ENCODE peak calls at places on chromosomes 4 and X, in five cellular contexts. M, Q, F, V and G are unnamed samples. For H4K20me1, the result is how much of the 10 kb centered on the place peaks cover.

GRCh38 chr4:8761824-8762205 is 109.8 kb downstream of the HMX1 start:
- DNase-seq in F (no peak), M (no peak), Q (no peak), V (no peak), G (no peak)

GRCh38 chr4:54840992-54841768 is 183.4 kb downstream of the KIT start:
- DNase-seq in M (peak), Q (no peak), V (no peak), F (no peak), G (no peak)

GRCh38 chrX:20361081-20361889 is 94.6 kb upstream of the RPS6KA3 start:
- DNase-seq in V (peak), M (no peak), Q (no peak), F (no peak), G (no peak)

GRCh38 chrX:33210156-33210555 is 1.2 kb downstream of the DMD start:
- DNase-seq in V (no peak), F (no peak), Q (no peak), M (no peak), G (no peak)

GRCh38 chr4:105126311-105127153 is 20.1 kb upstream of the TET2 start:
- DNase-seq in Q (peak), F (no peak), M (no peak), V (no peak), G (no peak)

GRCh38 chr4:53748328-53748772 is 157.1 kb upstream of the LNX1 start:
- DNase-seq in V (no peak), F (no peak), Q (no peak), M (no peak), G (no peak)

GRCh38 chr4:99378876-99379275 is 26.3 kb upstream of the ADH1C start:
- DNase-seq in Q (no peak), F (no peak), V (no peak), M (no peak), G (no peak)

GRCh38 chr4:169270810-169271691 is at the start of gene SH3RF1:
- DNase-seq in M (peak), Q (peak), V (peak), F (no peak), G (no peak)

GRCh38 chrX:19544693-19545305 is 29.5 kb upstream of the MAP3K15 start:
- DNase-seq in F (no peak), M (peak), Q (peak), V (peak), G (peak)

GRCh38 chr4:167290684-167291083 is 56.4 kb upstream of the SPOCK3 start:
- DNase-seq in M (peak), F (no peak), Q (peak), V (no peak), G (peak)

GRCh38 chr4:110644008-110644407 is 21.1 kb upstream of the PITX2 start:
- DNase-seq in Q (no peak), V (peak), F (no peak), M (no peak), G (no peak)

GRCh38 chr4:99669084-99669483 is 11.5 kb upstream of the C4orf54 start:
- DNase-seq in Q (no peak), M (no peak), F (no peak), V (no peak), G (no peak)

GRCh38 chrX:133783273-133783672 is 202.1 kb downstream of the GPC3 start:
- DNase-seq in Q (no peak), M (no peak), F (no peak), V (no peak), G (no peak)

GRCh38 chr4:103948244-103949018 is 228.6 kb upstream of the TACR3 start:
- DNase-seq in Q (no peak), M (no peak), V (no peak), F (no peak), G (no peak)

GRCh38 chr4:156594619-156595018 is 377.0 kb downstream of the PDGFC start:
- DNase-seq in Q (no peak), V (no peak), M (no peak), F (no peak), G (no peak)

GRCh38 chr4:173591760-173592159 is 61.7 kb upstream of the HAND2 start:
- DNase-seq in Q (no peak), M (no peak), V (no peak), F (no peak), G (peak)

GRCh38 chr4:36172650-36173049 is 71.7 kb downstream of the ARAP2 start:
- DNase-seq in Q (no peak), V (no peak), M (no peak), F (no peak), G (no peak)

GRCh38 chr4:123453006-123453685 is 56.6 kb downstream of the SPRY1 start:
- DNase-seq in Q (no peak), F (no peak), V (no peak), M (no peak), G (no peak)

GRCh38 chr4:82044141-82044993 is 329.4 kb downstream of the HNRNPD start:
- DNase-seq in F (peak), M (peak), V (no peak), Q (no peak), G (no peak)

GRCh38 chr4:53586121-53586816 is 5.0 kb downstream of the LNX1 start:
- DNase-seq in F (no peak), V (no peak), M (no peak), Q (no peak), G (no peak)

GRCh38 chr4:147513051-147513450 is 32.2 kb downstream of the EDNRA start:
- DNase-seq in Q (no peak), F (no peak), V (no peak), M (no peak), G (no peak)

GRCh38 chr4:6826781-6827508 is 44.4 kb downstream of the KIAA0232 start:
- DNase-seq in M (peak), Q (no peak), F (no peak), V (no peak), G (no peak)

GRCh38 chr4:3183008-3183407 is 66.0 kb upstream of the MSANTD1 start:
- DNase-seq in Q (no peak), V (no peak), M (no peak), F (no peak), G (no peak)

GRCh38 chr4:3176625-3177229 is 72.2 kb upstream of the MSANTD1 start:
- DNase-seq in V (no peak), F (no peak), Q (no peak), M (no peak), G (no peak)

GRCh38 chr4:3178351-3178750 is 70.6 kb upstream of the MSANTD1 start:
- DNase-seq in M (no peak), Q (no peak), V (no peak), F (no peak), G (no peak)

GRCh38 chr4:3177905-3178304 is 71.1 kb upstream of the MSANTD1 start:
- DNase-seq in F (no peak), M (no peak), Q (no peak), V (no peak), G (no peak)

GRCh38 chr4:3179126-3179706 is 69.7 kb upstream of the MSANTD1 start:
- DNase-seq in M (no peak), F (no peak), Q (no peak), V (peak), G (no peak)
- TF ChIP-seq POLR2AphosphoS5 in M (no peak), F (no peak), Q (no peak), V (no peak), G (no peak)

GRCh38 chr4:153480704-153481103 is 14.5 kb downstream of the TMEM131L start:
- DNase-seq in M (no peak), F (no peak), V (no peak), Q (no peak), G (no peak)
- H4K20me1 ChIP-seq in M (under half), F (under half), V (under half), Q (under half), G (under half)

GRCh38 chr4:107823870-107824366 is 814 bp upstream of the SGMS2 start:
- DNase-seq in Q (no peak), F (peak), V (no peak), M (no peak), G (peak)
- TF ChIP-seq POLR2AphosphoS5 in Q (no peak), F (no peak), V (no peak), M (no peak), G (no peak)

GRCh38 chr4:75745192-75745591 is 20.8 kb downstream of the USO1 start:
- DNase-seq in Q (peak), M (no peak), V (peak), F (no peak), G (no peak)

GRCh38 chr4:75737398-75737797 is 13.0 kb downstream of the USO1 start:
- DNase-seq in V (no peak), F (no peak), Q (no peak), M (no peak), G (no peak)

GRCh38 chr4:75736862-75737261 is 12.5 kb downstream of the USO1 start:
- DNase-seq in M (no peak), F (no peak), V (no peak), Q (no peak), G (no peak)

GRCh38 chr4:75742451-75742850 is 18.1 kb downstream of the USO1 start:
- DNase-seq in M (no peak), V (no peak), F (no peak), Q (no peak), G (no peak)

DNA sequence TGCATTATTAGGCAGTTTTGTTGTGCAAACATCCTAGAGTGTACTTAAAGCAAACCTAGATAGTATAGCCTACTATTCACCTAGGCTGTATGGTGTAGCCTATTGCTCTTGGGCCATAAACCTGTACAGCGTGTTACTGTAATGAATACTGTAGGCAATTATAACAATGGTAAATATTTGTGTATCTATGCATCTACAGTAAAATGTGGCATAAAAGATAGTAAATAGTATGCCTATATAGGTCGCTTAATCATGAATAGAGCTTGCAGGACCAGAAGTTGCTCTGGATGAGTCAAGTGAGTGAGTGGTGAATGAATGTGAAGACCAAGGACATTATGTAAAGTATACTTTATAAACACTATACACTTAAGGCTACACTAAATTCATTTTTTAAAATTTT is 16.6 kb downstream of the USO1 start:
- DNase-seq in M (no peak), F (no peak), Q (no peak), V (no peak), G (no peak)
- H4K20me1 ChIP-seq in M (under half), F (under half), Q (under half), V (under half), G (under half)

DNA sequence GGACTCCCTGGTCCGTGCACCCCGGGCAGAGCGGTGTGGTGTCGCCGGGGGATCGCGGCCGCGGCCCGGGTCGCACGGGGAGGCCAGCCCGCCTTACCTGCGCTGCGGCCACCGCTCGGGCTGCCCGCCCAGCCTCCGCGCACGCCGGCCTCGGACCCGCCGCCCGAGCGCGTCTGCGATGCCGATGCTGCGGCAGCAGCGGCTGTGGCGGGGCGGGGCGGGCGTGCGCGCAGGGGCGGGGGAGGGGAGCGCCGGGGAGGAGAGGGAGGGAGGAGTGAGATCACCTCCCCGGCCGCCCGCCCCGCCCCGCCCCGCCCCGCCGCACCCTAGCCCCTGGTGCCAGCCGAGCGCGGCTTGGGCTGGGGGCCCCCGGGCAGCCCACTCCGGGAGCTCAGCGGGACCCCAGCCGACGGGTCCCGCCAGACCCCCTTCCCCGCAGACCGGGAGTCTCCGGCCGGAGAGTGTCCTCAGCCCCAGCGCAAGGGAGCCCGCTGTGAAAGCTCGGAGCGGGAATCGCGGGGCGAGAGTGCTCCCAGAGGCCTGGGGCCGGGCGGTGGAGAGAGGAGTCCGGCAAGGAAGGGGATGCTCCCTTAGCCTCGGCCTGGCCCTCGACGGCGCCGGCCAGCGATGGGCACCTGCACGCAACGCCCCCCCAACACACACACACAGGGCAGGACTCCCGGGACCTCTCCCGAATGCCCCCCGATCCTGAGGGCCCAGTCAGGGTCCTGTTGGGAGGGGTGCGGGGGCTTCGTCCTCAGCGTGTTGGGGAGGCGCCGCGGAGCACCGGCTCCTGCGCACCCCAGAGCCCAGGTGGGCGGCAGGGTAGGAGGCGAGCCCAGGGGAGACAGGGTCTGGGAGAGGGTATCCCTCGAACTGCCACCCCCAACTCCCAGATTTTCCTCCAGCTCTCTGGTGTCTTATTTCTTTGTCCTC is at the start of gene L1CAM:
- DNase-seq in Q (no peak), M (peak), F (no peak), V (no peak), G (no peak)
- TF ChIP-seq POLR2AphosphoS5 in Q (no peak), M (no peak), F (no peak), V (no peak), G (no peak)

GRCh38 chr4:57137261-57137660 is 27.1 kb upstream of the IGFBP7 start:
- DNase-seq in F (no peak), V (no peak), Q (peak), M (no peak), G (no peak)

GRCh38 chr4:57136281-57136680 is 26.1 kb upstream of the IGFBP7 start:
- DNase-seq in M (no peak), F (no peak), V (no peak), Q (peak), G (no peak)

DNA sequence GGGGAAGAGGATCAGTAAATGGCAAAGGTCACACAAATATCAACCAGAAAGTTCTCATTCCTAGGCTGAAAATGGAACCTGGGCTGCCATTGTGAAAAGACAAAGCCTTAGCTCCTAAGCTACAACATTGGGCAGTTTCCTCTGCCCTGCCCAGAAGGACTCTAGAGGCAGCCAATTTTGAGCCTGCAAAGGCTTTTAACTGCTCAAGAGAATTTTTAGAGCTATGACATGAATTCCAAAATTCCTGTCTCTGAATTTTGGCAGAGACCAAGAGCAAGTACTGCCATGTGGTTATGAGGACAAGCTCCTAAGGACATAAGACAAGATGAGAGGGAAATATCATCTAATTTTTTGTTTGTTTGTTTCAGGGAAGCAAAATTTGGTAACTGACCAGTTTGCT is 29.6 kb upstream of the IGFBP7 start:
- DNase-seq in M (no peak), V (no peak), Q (no peak), F (no peak), G (no peak)
- H4K20me1 ChIP-seq in M (under half), V (under half), Q (under half), F (under half), G (under half)

GRCh38 chr4:10457255-10457801 is at the start of gene ZNF518B:
- DNase-seq in V (no peak), F (no peak), M (peak), Q (peak), G (peak)
- TF ChIP-seq POLR2AphosphoS5 in V (no peak), F (no peak), M (no peak), Q (peak), G (peak)

GRCh38 chr4:740011-740410 is 34.4 kb downstream of the PCGF3 start:
- DNase-seq in V (no peak), F (no peak), M (no peak), Q (no peak), G (no peak)
- H4K20me1 ChIP-seq in V (under half), F (under half), M (under half), Q (under half), G (under half)

DNA sequence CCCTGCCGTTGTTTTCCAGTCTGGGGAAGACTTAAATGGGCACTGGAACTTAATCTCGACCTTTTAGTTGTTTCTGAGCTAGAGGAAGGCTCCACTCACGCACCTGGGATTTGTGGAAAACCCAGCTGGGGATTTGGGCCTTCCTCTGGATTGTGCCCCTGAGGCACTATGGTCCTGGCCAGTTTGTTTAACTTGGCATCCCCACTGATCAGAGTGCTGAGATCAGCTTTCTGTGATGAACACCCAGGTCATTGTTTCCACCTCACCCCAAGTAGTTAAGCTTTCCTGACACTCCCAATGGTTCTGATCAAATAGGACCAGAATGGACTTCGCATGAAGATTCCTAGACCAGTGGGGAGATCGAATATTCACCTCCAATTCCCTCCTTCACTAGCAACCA is 20.5 kb upstream of the NAP1L5 start:
- DNase-seq in V (no peak), M (no peak), Q (no peak), F (no peak), G (no peak)
- TF ChIP-seq POLR2AphosphoS5 in V (no peak), M (no peak), Q (no peak), F (no peak), G (no peak)